ENCODE peak calls at places on chromosome 9, in five cellular contexts. E is K562, H is breast epithelium, B is GM23338, P is prostate gland. D is an unnamed sample.

GRCh38 chr9:117304613-117305012 is 110.2 kb downstream of the ASTN2 start:
- DNase-seq in E (no peak), H (no peak), B (no peak), P (no peak), D (no peak)

GRCh38 chr9:133002147-133003070 is 23.9 kb downstream of the GFI1B start:
- DNase-seq in E (no peak), H (no peak), B (no peak), P (peak), D (no peak)

GRCh38 chr9:12463641-12464040 is 229.5 kb upstream of the TYRP1 start:
- DNase-seq in E (no peak), H (no peak), B (peak), P (no peak), D (no peak)

GRCh38 chr9:77764894-77765780 is 117.0 kb upstream of the GNA14 start:
- DNase-seq in E (no peak), H (no peak), B (peak), P (no peak), D (peak)

GRCh38 chr9:137191691-137192447 is 3.4 kb downstream of the SSNA1 start:
- DNase-seq in E (no peak), H (no peak), B (no peak), P (no peak), D (no peak)

GRCh38 chr9:78938821-78939220 is 632.9 kb upstream of the TLE4 start:
- DNase-seq in E (no peak), H (no peak), B (no peak), P (no peak), D (no peak)

GRCh38 chr9:104494808-104495207 is 9.3 kb upstream of the OR13F1 start:
- DNase-seq in E (no peak), H (no peak), B (peak), P (no peak), D (no peak)

GRCh38 chr9:87725356-87725899 is 491 bp upstream of the CTSL start:
- DNase-seq in E (peak), H (no peak), B (peak), P (no peak), D (no peak)

GRCh38 chr9:76926324-76926731 is 20.4 kb upstream of the PRUNE2 start:
- DNase-seq in E (no peak), H (no peak), B (no peak), P (no peak), D (no peak)

GRCh38 chr9:13863112-13863511 is 450.8 kb downstream of the NFIB start:
- DNase-seq in E (no peak), H (no peak), B (no peak), P (no peak), D (peak)
- TF ChIP-seq POLR2AphosphoS5 in E (no peak), H (no peak), B (no peak), P (no peak), D (no peak)

DNA sequence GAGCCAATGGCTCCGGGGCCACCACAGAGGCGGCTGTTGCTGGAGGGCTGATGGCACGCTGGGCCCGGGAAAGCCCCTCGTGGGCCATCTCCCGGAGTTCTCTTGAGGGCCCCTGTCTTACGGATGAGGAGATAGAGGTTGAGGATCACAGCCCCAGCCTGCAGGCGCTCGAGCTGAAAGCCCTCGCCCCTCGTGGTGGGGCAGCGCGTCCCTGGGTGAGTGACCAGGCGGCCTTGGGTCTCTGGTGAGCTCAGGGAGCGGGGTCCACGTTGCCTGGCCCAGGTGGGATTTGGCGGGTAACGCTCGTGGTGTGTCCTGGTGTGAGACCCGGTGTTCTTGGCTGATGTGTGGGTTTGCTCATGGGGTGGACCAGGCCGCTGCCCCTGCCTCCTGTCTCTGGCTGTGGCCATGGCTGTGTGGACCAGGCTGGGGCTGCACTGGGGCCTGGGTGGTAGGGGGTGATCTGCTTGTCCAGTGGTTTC is 38.9 kb downstream of the RXRA start:
- DNase-seq in E (no peak), H (no peak), B (no peak), P (no peak), D (no peak)
- TF ChIP-seq POLR2AphosphoS5 in E (no peak), H (no peak), B (no peak), P (no peak), D (no peak)

DNA sequence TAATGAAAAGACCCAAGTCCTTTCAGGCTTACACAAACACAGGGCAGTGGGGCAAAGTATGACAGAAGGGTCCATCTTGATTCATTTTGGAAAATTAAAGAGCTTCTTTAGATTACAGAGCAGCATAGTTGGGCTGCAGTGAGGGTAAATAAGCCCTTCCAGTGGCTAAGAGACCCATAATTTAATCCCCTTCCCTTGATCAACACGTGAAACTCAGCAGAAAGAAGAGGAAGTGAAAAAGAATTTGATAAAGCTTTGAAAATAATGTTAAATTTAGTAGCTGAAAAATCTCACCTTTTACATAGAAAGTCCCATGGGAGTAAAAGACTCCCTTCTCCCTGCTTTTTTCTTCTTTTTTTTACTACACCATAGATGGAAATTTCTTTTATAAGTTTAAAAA is 87.6 kb downstream of the FREM1 start:
- DNase-seq in E (no peak), H (no peak), B (no peak), P (no peak), D (no peak)
- TF ChIP-seq POLR2AphosphoS5 in E (no peak), H (no peak), B (no peak), P (no peak), D (no peak)

GRCh38 chr9:134858051-134858841 is 22.4 kb upstream of the FCN2 start:
- DNase-seq in E (no peak), H (peak), B (no peak), P (peak), D (no peak)
- TF ChIP-seq POLR2AphosphoS5 in E (no peak), H (no peak), B (no peak), P (peak), D (no peak)

GRCh38 chr9:99211746-99212145 is 10.0 kb downstream of the ALG2 start:
- DNase-seq in E (no peak), H (no peak), B (peak), P (no peak), D (no peak)

GRCh38 chr9:99221266-99221622 is 498 bp downstream of the ALG2 start:
- DNase-seq in E (no peak), H (no peak), B (no peak), P (peak), D (no peak)

GRCh38 chr9:99210572-99210971 is 11.2 kb downstream of the ALG2 start:
- DNase-seq in E (no peak), H (no peak), B (no peak), P (no peak), D (no peak)

GRCh38 chr9:99213197-99213596 is 8.5 kb downstream of the ALG2 start:
- DNase-seq in E (no peak), H (no peak), B (no peak), P (no peak), D (no peak)

DNA sequence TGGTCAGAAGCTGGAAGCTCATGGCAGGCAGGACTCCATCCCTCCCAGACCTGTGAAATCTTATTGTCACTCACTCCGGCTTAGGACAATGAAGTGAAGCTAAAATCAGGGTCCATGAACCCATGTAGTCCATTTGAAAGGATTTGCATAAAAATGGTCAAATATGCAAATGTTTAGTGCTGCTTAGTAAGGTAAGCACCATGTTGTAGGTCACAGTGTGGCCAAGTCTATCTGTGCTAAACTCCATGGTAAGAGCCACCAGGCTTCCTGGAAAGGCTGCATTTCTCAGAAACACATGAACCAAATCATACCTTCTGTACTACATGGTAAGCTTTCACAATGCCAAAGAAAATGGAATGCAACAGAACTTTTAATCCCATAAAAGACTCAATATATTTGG is 5.7 kb downstream of the ALG2 start:
- DNase-seq in E (no peak), H (no peak), B (no peak), P (no peak), D (no peak)
- TF ChIP-seq POLR2AphosphoS5 in E (no peak), H (no peak), B (no peak), P (no peak), D (no peak)

GRCh38 chr9:135512241-135512603 is 9.0 kb upstream of the LCN1 start:
- DNase-seq in E (no peak), H (no peak), B (no peak), P (no peak), D (no peak)

GRCh38 chr9:135513351-135513846 is 7.8 kb upstream of the LCN1 start:
- DNase-seq in E (no peak), H (no peak), B (no peak), P (no peak), D (no peak)

GRCh38 chr9:135515083-135515511 is 6.1 kb upstream of the LCN1 start:
- DNase-seq in E (no peak), H (no peak), B (no peak), P (no peak), D (no peak)

GRCh38 chr9:135514342-135515082 is 6.7 kb upstream of the LCN1 start:
- DNase-seq in E (no peak), H (no peak), B (no peak), P (no peak), D (no peak)

GRCh38 chr9:135512904-135513303 is 8.3 kb upstream of the LCN1 start:
- DNase-seq in E (no peak), H (no peak), B (no peak), P (no peak), D (no peak)
- TF ChIP-seq POLR2AphosphoS5 in E (no peak), H (no peak), B (no peak), P (no peak), D (no peak)

GRCh38 chr9:3397726-3398125 is 128.1 kb downstream of the RFX3 start:
- DNase-seq in E (no peak), H (no peak), B (no peak), P (no peak), D (no peak)
- TF ChIP-seq POLR2AphosphoS5 in E (no peak), H (no peak), B (no peak), P (no peak), D (no peak)

GRCh38 chr9:72478993-72479392 is 42.4 kb upstream of the TMC1 start:
- DNase-seq in E (no peak), H (no peak), B (no peak), P (no peak), D (no peak)
- TF ChIP-seq POLR2AphosphoS5 in E (no peak), H (no peak), B (no peak), P (no peak), D (no peak)

DNA sequence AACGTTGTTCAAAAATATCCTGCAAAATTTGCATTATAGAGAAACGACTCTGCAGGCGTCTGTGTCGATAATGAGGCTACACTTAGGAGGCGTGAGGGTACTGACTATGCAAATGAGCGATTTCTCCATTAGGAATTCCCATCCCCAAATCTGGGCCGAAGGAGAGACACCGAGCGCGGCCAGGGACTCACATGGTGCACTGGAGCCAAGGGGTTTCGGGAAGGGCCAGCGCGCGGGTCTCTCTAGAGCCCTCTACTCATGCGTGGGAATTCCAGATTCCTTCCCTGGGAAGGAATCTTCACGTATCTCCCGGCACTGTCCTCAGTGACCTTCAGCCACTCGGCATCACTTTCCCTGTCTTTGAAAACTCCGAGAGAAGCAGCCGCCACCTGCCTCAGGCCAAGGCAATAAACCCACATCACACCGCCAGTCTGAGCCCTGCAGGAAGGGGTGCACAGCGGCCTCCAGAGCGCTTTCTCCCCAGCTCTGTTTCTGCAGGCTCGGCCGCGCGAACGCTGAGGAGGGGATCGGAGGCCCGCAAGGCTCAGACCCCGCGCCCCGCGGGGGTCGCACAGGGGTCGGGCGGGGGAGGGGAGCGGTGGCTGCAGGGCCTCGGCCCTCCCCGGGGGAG is 653 bp upstream of the DENND4C start:
- DNase-seq in E (no peak), H (peak), B (peak), P (no peak), D (no peak)
- TF ChIP-seq POLR2AphosphoS5 in E (no peak), H (no peak), B (peak), P (no peak), D (peak)

D was measured in SK-N-MC.